ENCODE peak calls at places on chromosomes 6 and 20, in seven cellular contexts. O is activated CD4-positive, alpha-beta T cell treated with anti-CD3 and anti-CD28 coated beads, Interleukin-2, amount 50 U/mL, for 1 hour; R is epithelial cell of proximal tubule; N is NCI-H460; Z is SW480; F is NCI-H1694 treated with DMSO at 0.1 percent for 48 hours; S is stromal cell of bone marrow. Y is an unnamed sample.
A peak's percentile ranks its signal among the peaks of the same experiment; 100 is the strongest.

GRCh38 chr6:144307880-144308279 is 22.7 kb downstream of the UTRN start:
- DNase-seq in O (no peak), R (no peak), N (no peak), Z (no peak), F (no peak), S (no peak), Y (no peak)

GRCh38 chr6:64334646-64335045 is 699.0 kb downstream of the PHF3 start:
- DNase-seq in O (no peak), R (no peak), N (no peak), Z (no peak), F (no peak), S (no peak), Y (no peak)

GRCh38 chr6:145562771-145563615 is 172.3 kb downstream of the EPM2A start:
- DNase-seq in O (no peak), R (no peak), N (no peak), Z (no peak), F (no peak), S (no peak), Y (no peak)

GRCh38 chr6:56772737-56773184 is 130.1 kb upstream of the DST start:
- DNase-seq in O (no peak), R (no peak), N (no peak), Z (no peak), F (no peak), S (peak; percentile 56), Y (peak; percentile 71)

GRCh38 chr6:89299451-89299850 is 15.6 kb downstream of the GABRR2 start:
- DNase-seq in O (no peak), R (no peak), N (no peak), Z (peak; percentile 56), F (no peak), S (no peak), Y (no peak)

GRCh38 chr6:45836984-45837383 is 178.7 kb downstream of the CLIC5 start:
- DNase-seq in O (no peak), R (no peak), N (no peak), Z (peak; percentile 7), F (no peak), S (no peak), Y (no peak)

GRCh38 chr20:4053516-4053919 is 38.2 kb upstream of the RNF24 start:
- DNase-seq in O (no peak), R (no peak), N (no peak), Z (no peak), F (no peak), S (no peak), Y (no peak)

GRCh38 chr20:49594143-49594928 is 26.4 kb upstream of the PTGIS start:
- DNase-seq in O (peak; percentile 10), R (no peak), N (no peak), Z (peak; percentile 40), F (no peak), S (peak; percentile 98), Y (peak; percentile 96)

GRCh38 chr6:124970763-124971162 is 8.5 kb downstream of the RNF217 start:
- DNase-seq in O (no peak), R (no peak), N (no peak), Z (no peak), F (no peak), S (no peak), Y (no peak)

GRCh38 chr20:50286609-50287008 is 96.0 kb downstream of the CEBPB start:
- DNase-seq in O (no peak), R (no peak), N (no peak), Z (peak; percentile 64), F (no peak), S (peak; percentile 79), Y (peak; percentile 97)

GRCh38 chr20:57173041-57173440 is 93.4 kb downstream of the BMP7 start:
- DNase-seq in O (no peak), R (no peak), N (no peak), Z (no peak), F (no peak), S (no peak), Y (no peak)

GRCh38 chr6:29005183-29005885 is at the start of gene ZNF311:
- DNase-seq in O (peak; percentile 10), R (no peak), N (peak; percentile 28), Z (peak; percentile 22), F (peak; percentile 1), S (no peak), Y (peak; percentile 62)

GRCh38 chr6:10268661-10269060 is 146.2 kb downstream of the TFAP2A start:
- DNase-seq in O (no peak), R (no peak), N (no peak), Z (no peak), F (no peak), S (no peak), Y (no peak)

GRCh38 chr20:46696791-46697279 is 7.6 kb upstream of the TP53RK start:
- DNase-seq in O (no peak), R (no peak), N (no peak), Z (no peak), F (no peak), S (no peak), Y (no peak)

GRCh38 chr6:69732045-69732444 is 64.8 kb downstream of the LMBRD1 start:
- DNase-seq in O (no peak), R (no peak), N (no peak), Z (no peak), F (no peak), S (peak; percentile 3), Y (peak; percentile 24)

GRCh38 chr6:77678048-77678447 is 25.2 kb downstream of the MEI4 start:
- DNase-seq in O (no peak), R (no peak), N (no peak), Z (no peak), F (no peak), S (no peak), Y (peak; percentile 3)

GRCh38 chr20:18225652-18226051 is 62.7 kb upstream of the ZNF133 start:
- DNase-seq in O (no peak), R (no peak), N (no peak), Z (no peak), F (no peak), S (no peak), Y (peak; percentile 2)

GRCh38 chr6:2266031-2266430 is 20.6 kb upstream of the GMDS start:
- DNase-seq in O (no peak), R (no peak), N (no peak), Z (no peak), F (no peak), S (no peak), Y (no peak)

GRCh38 chr6:51477912-51478311 is 609.5 kb downstream of the PKHD1 start:
- DNase-seq in O (no peak), R (no peak), N (no peak), Z (no peak), F (no peak), S (no peak), Y (no peak)

GRCh38 chr6:90610291-90610670 is 23.4 kb upstream of the MAP3K7 start:
- DNase-seq in O (no peak), R (no peak), N (no peak), Z (no peak), F (no peak), S (no peak), Y (peak; percentile 18)

GRCh38 chr6:150004101-150004782 is 21.1 kb downstream of the RAET1L start:
- DNase-seq in O (peak; percentile 62), R (no peak), N (no peak), Z (no peak), F (no peak), S (no peak), Y (no peak)

GRCh38 chr6:151733680-151734320 is 73.7 kb upstream of the ESR1 start:
- DNase-seq in O (no peak), R (no peak), N (no peak), Z (no peak), F (no peak), S (no peak), Y (no peak)

GRCh38 chr20:56974499-56975250 is 291.8 kb downstream of the BMP7 start:
- DNase-seq in O (no peak), R (peak; percentile 2), N (peak; percentile 75), Z (peak; percentile 69), F (no peak), S (peak; percentile 9), Y (peak; percentile 86)

GRCh38 chr6:89970609-89971337 is 76.5 kb downstream of the GJA10 start:
- DNase-seq in O (no peak), R (peak; percentile 52), N (peak; percentile 41), Z (peak; percentile 45), F (peak; percentile 84), S (peak; percentile 53), Y (peak; percentile 84)

GRCh38 chr6:131949615-131949908 is 1.6 kb downstream of the CCN2 start:
- DNase-seq in O (no peak), R (no peak), N (no peak), Z (no peak), F (no peak), S (peak; percentile 87), Y (peak; percentile 94)

GRCh38 chr20:63945031-63945658 is 11.1 kb downstream of the UCKL1 start:
- DNase-seq in O (no peak), R (no peak), N (no peak), Z (no peak), F (no peak), S (no peak), Y (no peak)